ENCODE peak calls at places on chromosomes 1 and 21, in eight cellular contexts. Q is GDM1; E is ACHN; F is MV-4-11; Y is T-cell; I is stimulated activated CD8-positive, alpha-beta memory T cell treated with anti-CD3 and anti-CD28 coated beads, Interleukin-4, amount 100 ng/mL, for 24 hours; X is OCI-M1; U is activated CD4-positive, alpha-beta memory T cell treated with anti-CD3 and anti-CD28 coated beads for 36 hours. B is an unnamed sample.

GRCh38 chr1:225881081-225882007 is 836 bp downstream of the TMEM63A start:
- DNase-seq in Q (no peak), E (peak; percentile 38), F (no peak), Y (peak; percentile 32), I (no peak), X (peak; percentile 63), U (peak; percentile 72), B (peak; percentile 31)

GRCh38 chr1:30125449-30126170 is 597.8 kb downstream of the MATN1 start:
- DNase-seq in Q (no peak), E (no peak), F (no peak), Y (no peak), I (no peak), X (no peak), U (no peak), B (no peak)

GRCh38 chr1:43830802-43831201 is 102.8 kb upstream of the ARTN start:
- DNase-seq in Q (no peak), E (no peak), F (no peak), Y (no peak), I (no peak), X (no peak), U (no peak), B (no peak)

GRCh38 chr1:192235127-192235526 is 76.9 kb downstream of the RGS18 start:
- DNase-seq in Q (no peak), E (no peak), F (no peak), Y (no peak), I (no peak), X (peak; percentile 22), U (no peak), B (no peak)

GRCh38 chr1:56578963-56579875 is at the start of gene PLPP3:
- DNase-seq in Q (no peak), E (peak; percentile 69), F (peak; percentile 45), Y (no peak), I (no peak), X (peak; percentile 64), U (peak; percentile 9), B (peak; percentile 55)

GRCh38 chr1:52697795-52698674 is at the start of gene COA7:
- DNase-seq in Q (peak; percentile 77), E (peak; percentile 82), F (peak; percentile 68), Y (peak; percentile 26), I (peak; percentile 66), X (peak; percentile 92), U (peak; percentile 83), B (peak; percentile 89)

GRCh38 chr1:88892146-88892877 is 945 bp upstream of the GTF2B start:
- DNase-seq in Q (peak; percentile 12), E (peak; percentile 90), F (peak; percentile 80), Y (no peak), I (no peak), X (peak; percentile 94), U (peak; percentile 19), B (no peak)

GRCh38 chr1:227748496-227749182 is 13.4 kb downstream of the SNAP47 start:
- DNase-seq in Q (no peak), E (no peak), F (peak; percentile 55), Y (no peak), I (no peak), X (peak; percentile 92), U (peak; percentile 75), B (no peak)

GRCh38 chr1:156889802-156890585 is 3.5 kb upstream of the PEAR1 start:
- DNase-seq in Q (peak; percentile 50), E (peak; percentile 82), F (peak; percentile 58), Y (peak; percentile 26), I (peak; percentile 36), X (peak; percentile 96), U (peak; percentile 74), B (peak; percentile 39)

GRCh38 chr1:18038051-18038450 is 69.5 kb upstream of the IGSF21 start:
- DNase-seq in Q (no peak), E (no peak), F (no peak), Y (no peak), I (no peak), X (no peak), U (no peak), B (no peak)

GRCh38 chr21:35641271-35642016 is 418.9 kb downstream of the SETD4 start:
- DNase-seq in Q (no peak), E (no peak), F (no peak), Y (no peak), I (no peak), X (no peak), U (no peak), B (no peak)

GRCh38 chr1:2989976-2990375 is 31.3 kb upstream of the ACTRT2 start:
- DNase-seq in Q (no peak), E (no peak), F (no peak), Y (no peak), I (no peak), X (no peak), U (no peak), B (no peak)

GRCh38 chr21:41928621-41929220 is 25.1 kb downstream of the C2CD2 start:
- DNase-seq in Q (no peak), E (no peak), F (peak; percentile 61), Y (no peak), I (no peak), X (peak; percentile 90), U (no peak), B (no peak)

GRCh38 chr1:64502924-64503323 is 33.0 kb downstream of the CACHD1 start:
- DNase-seq in Q (no peak), E (no peak), F (no peak), Y (no peak), I (no peak), X (no peak), U (no peak), B (no peak)